ENCODE peak calls at places on chromosomes 4 and X, in ten cellular contexts. B is colonic mucosa, R is fibroblast of the aortic adventitia, M is H1, G is adrenal gland, F is lower lobe of right lung, Z is aorta, L is AG09309, D is OCI-LY7, N is GM12878. W is an unnamed sample.
A peak's percentile ranks its signal among the peaks of the same experiment; 100 is the strongest.

GRCh38 chr4:185730387-185730786 is 81.6 kb downstream of the SORBS2 start:
- DNase-seq in Z (no peak), B (no peak), M (no peak), R (peak; percentile 25), F (no peak), D (peak; percentile 78), L (no peak), N (no peak), G (peak; percentile 70), W (no peak)

GRCh38 chr4:27714073-27714472 is 853.4 kb downstream of the STIM2 start:
- DNase-seq in R (no peak), B (no peak), Z (no peak), D (no peak), G (no peak), N (no peak), M (no peak), L (no peak), F (no peak), W (no peak)

GRCh38 chrX:118272237-118272636 is 73.7 kb upstream of the WDR44 start:
- DNase-seq in B (no peak), L (no peak), D (no peak), F (no peak), Z (no peak), M (no peak), G (no peak), N (no peak), R (peak; percentile 12), W (no peak)

GRCh38 chr4:7379719-7380118 is 55.0 kb downstream of the PSAPL1 start:
- DNase-seq in B (no peak), L (no peak), D (no peak), F (no peak), N (no peak), R (no peak), M (no peak), G (no peak), Z (peak; percentile 23), W (no peak)

GRCh38 chr4:48905363-48906015 is 1.1 kb downstream of the OCIAD2 start:
- DNase-seq in R (peak; percentile 68), G (no peak), B (peak; percentile 33), N (no peak), F (no peak), Z (no peak), M (no peak), D (no peak), L (no peak), W (no peak)

GRCh38 chr4:176320976-176321361 is 1.2 kb downstream of the SPCS3 start:
- DNase-seq in Z (no peak), M (no peak), F (no peak), D (no peak), R (peak; percentile 30), G (no peak), N (no peak), L (no peak), B (no peak), W (no peak)

GRCh38 chrX:21153503-21153902 is 220.7 kb upstream of the CNKSR2 start:
- DNase-seq in B (no peak), R (peak; percentile 67), F (no peak), L (no peak), M (no peak), G (no peak), D (no peak), N (no peak), Z (no peak), W (no peak)

GRCh38 chr4:128720270-128720669 is 89.2 kb upstream of the JADE1 start:
- DNase-seq in M (no peak), B (no peak), D (no peak), Z (no peak), F (no peak), R (no peak), G (no peak), N (no peak), L (no peak), W (no peak)

GRCh38 chr4:84691170-84691691 is 108.3 kb downstream of the CDS1 start:
- DNase-seq in G (peak; percentile 41), Z (no peak), N (no peak), D (no peak), L (peak; percentile 75), R (peak; percentile 99), F (no peak), B (no peak), M (no peak), W (peak; percentile 59)

DNA sequence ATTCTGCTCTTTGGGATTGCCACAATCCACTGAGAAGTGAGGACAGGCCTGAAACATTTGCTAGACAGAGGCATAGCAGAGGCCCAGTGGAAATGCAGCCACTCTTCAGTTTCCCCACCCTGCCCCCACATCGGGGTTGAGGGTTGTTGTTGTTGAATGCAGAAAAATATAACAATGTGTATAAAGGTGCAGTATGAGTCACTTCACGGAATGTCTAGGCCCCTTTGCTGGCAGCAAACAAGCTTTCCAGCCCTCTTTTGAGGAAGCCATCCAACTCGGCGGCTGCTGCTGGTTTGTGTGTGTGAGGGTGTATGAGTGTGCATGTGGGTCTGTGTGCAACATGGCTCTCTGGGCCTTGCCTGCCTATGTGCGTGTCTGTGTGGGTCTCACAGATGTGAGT is 8.1 kb upstream of the ELF4 start:
- DNase-seq in F (no peak), Z (no peak), R (peak; percentile 88), L (no peak), G (no peak), D (no peak), M (no peak), B (no peak), N (no peak), W (no peak)
- H3K4me3 ChIP-seq in F (no peak overlapping the region), Z (no peak overlapping the region), R (peak overlapping the region; percentile 15), L (no peak overlapping the region), G (no peak overlapping the region), D (no peak overlapping the region), M (no peak overlapping the region), B (no peak overlapping the region), N (no peak overlapping the region), W (no peak overlapping the region)

GRCh38 chr4:37827802-37828321 is 1.4 kb downstream of the PGM2 start:
- DNase-seq in R (peak; percentile 13), N (no peak), D (no peak), L (no peak), M (no peak), F (no peak), Z (no peak), B (no peak), G (no peak), W (no peak)
- H3K4me3 ChIP-seq in R (peak overlapping the region; percentile 94), N (peak overlapping the region; percentile 79), D (peak overlapping the region; percentile 91), L (no peak overlapping the region), M (peak overlapping the region; percentile 73), F (peak overlapping the region; percentile 90), Z (peak overlapping the region; percentile 79), B (peak overlapping the region; percentile 99), G (no peak overlapping the region), W (peak overlapping the region; percentile 74)

GRCh38 chrX:135424469-135424868 is 2.7 kb downstream of the SMIM10L2A start:
- DNase-seq in F (no peak), G (no peak), B (no peak), D (no peak), L (no peak), N (no peak), Z (peak; percentile 38), M (no peak), R (no peak), W (no peak)

GRCh38 chrX:135421537-135421931 is 210 bp upstream of the SMIM10L2A start:
- DNase-seq in R (peak; percentile 31), D (peak; percentile 58), F (peak; percentile 90), N (peak; percentile 19), B (peak; percentile 87), G (peak; percentile 91), Z (peak; percentile 88), L (no peak), M (peak; percentile 88), W (peak; percentile 4)

GRCh38 chrX:135420831-135421230 is 913 bp upstream of the SMIM10L2A start:
- DNase-seq in R (no peak), F (no peak), D (no peak), B (no peak), G (no peak), L (no peak), N (no peak), Z (no peak), M (no peak), W (no peak)

GRCh38 chrX:135425026-135425425 is 3.3 kb downstream of the SMIM10L2A start:
- DNase-seq in N (no peak), M (no peak), B (no peak), Z (no peak), F (no peak), D (no peak), R (no peak), L (no peak), G (peak; percentile 25), W (no peak)

DNA sequence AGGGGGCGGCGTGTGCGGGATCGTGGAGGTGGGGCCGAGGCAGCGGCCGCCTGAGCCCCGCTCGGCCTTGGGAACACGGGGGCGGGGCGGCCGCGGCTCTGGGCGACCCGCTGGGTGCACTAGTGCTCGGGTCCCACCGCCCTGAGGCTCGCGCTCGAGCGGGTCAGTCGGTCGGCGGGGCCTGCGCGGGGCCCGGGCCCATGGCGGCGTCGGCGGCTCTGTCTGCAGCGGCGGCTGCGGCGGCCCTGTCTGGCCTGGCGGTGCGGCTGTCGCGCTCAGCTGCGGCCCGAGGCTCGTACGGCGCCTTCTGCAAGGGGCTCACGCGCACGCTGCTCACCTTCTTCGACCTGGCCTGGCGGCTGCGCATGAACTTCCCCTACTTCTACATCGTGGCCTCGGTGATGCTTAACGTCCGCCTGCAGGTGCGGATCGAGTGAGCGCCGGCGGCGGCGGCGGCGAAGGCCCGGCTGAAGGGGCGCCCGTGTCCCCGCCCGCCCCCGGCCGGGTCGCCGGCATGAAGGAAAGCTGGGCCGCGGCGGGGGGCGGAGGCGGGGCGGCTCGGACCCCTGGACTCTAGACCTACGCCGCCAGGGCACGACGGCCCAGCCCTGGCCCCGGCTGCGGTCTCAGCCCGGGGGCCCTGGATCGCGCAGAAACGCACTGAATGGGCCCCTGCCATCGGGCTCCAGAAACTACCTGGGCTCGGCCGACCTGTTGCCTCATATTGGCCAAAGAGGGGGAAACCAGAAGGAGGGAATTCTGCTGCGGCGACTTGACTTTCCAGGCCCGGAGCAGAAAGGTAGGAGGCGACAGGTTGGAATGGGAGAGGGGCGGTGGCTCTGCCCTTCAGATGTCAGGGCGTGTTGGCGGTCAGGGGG is at the start of gene SMIM10L2A:
- DNase-seq in B (no peak), L (no peak), G (peak; percentile 25), R (no peak), Z (peak; percentile 42), N (no peak), D (no peak), M (peak; percentile 59), F (no peak), W (no peak)
- H3K4me3 ChIP-seq in B (peak within 1 kb of the TSS; percentile 37), L (peak within 1 kb of the TSS; percentile 21), G (no peak within 1 kb of the TSS), R (peak within 1 kb of the TSS; percentile 41), Z (peak within 1 kb of the TSS; percentile 18), N (peak within 1 kb of the TSS; percentile 23), D (peak within 1 kb of the TSS; percentile 56), M (peak within 1 kb of the TSS; percentile 45), F (peak within 1 kb of the TSS; percentile 54), W (peak within 1 kb of the TSS; percentile 31)

DNA sequence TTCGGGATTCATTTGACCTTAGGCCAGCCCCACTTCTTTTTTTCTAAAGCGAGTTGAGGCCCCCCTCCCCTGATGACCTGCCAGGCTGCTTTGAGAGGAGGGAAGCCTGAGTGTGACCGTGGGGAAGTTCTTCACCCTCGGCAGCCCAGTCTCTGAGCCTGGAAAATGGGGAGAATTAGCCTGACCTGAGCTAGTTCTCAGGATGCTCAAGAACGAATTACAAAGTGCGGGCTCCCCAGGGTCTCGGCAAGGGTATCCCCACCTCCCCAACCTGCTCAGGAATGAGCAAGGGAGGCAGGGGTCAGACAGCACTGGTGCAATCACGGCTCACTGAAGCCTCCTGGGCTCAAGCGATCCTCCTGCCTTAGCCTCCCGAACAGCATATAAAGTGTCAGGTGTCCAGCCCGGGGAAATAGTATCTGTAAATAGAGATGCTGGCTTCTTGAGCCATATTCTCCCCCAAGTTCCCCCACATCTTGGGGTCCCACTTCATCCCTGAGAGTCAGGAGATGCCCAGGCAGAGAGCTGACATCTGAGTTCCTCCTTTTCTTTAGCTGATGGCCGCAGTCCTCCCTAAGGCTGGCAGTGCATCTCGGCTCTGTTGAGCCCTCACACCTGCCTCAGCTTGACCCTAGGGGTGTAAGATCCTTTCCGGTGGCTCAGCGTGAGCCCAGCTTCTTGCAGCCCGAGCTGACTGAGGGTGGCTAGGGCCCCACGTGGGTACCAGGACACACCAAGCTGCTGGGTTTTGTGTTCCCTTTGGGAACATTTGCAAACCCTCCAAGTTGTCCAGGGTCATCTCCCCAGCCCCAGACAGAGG is 1.6 kb downstream of the DUSP9 start:
- DNase-seq in D (no peak), R (no peak), M (no peak), Z (peak; percentile 24), N (no peak), B (no peak), L (no peak), F (peak; percentile 8), G (no peak), W (no peak)
- H3K4me3 ChIP-seq in D (no peak overlapping the region), R (no peak overlapping the region), M (no peak overlapping the region), Z (no peak overlapping the region), N (no peak overlapping the region), B (no peak overlapping the region), L (no peak overlapping the region), F (no peak overlapping the region), G (no peak overlapping the region), W (no peak overlapping the region)